ENCODE peak calls at places on chromosome 19, in nine cellular contexts. W is lung; J is KBM-7; V is C1 segment of cervical spinal cord; D is activated CD8-positive, alpha-beta memory T cell treated with anti-CD3 and anti-CD28 coated beads for 48 hours; A is mesenchymal stem cell; I is activated CD8-positive, alpha-beta T cell treated with anti-CD3 and anti-CD28 coated beads, Interleukin-2, amount 10 ng/mL, durations not matched to agents 7 days and 5 days; S is neural crest cell; C is head of caudate nucleus. Y is an unnamed sample.

GRCh38 chr19:47158879-47159509 is 28.4 kb downstream of the SAE1 start:
- DNase-seq in W (no peak), J (no peak), V (no peak), D (no peak), A (no peak), I (peak), S (no peak), C (no peak), Y (no peak)

GRCh38 chr19:3609779-3610719 is 3.4 kb upstream of the TBXA2R start:
- DNase-seq in W (no peak), J (peak), V (no peak), D (no peak), A (no peak), I (no peak), S (no peak), C (no peak), Y (no peak)

GRCh38 chr19:1265611-1266115 is 3.5 kb upstream of the CIRBP start:
- DNase-seq in W (no peak), J (peak), V (no peak), D (no peak), A (peak), I (peak), S (no peak), C (no peak), Y (no peak)

GRCh38 chr19:50321831-50322230 is 7.3 kb downstream of the KCNC3 start:
- DNase-seq in W (no peak), J (no peak), V (no peak), D (no peak), A (no peak), I (no peak), S (no peak), C (no peak), Y (no peak)

GRCh38 chr19:53519431-53519830 is 18.5 kb upstream of the ZNF331 start:
- DNase-seq in W (no peak), J (no peak), V (no peak), D (no peak), A (no peak), I (no peak), S (no peak), C (no peak), Y (no peak)

GRCh38 chr19:18878858-18879578 is 16.9 kb downstream of the CERS1 start:
- DNase-seq in W (no peak), J (no peak), V (no peak), D (no peak), A (no peak), I (no peak), S (no peak), C (no peak), Y (no peak)

GRCh38 chr19:57374179-57374578 is 10.8 kb downstream of the TRAPPC2B start:
- DNase-seq in W (no peak), J (no peak), V (no peak), D (no peak), A (no peak), I (no peak), S (no peak), C (no peak), Y (no peak)

GRCh38 chr19:16002380-16002779 is 53.6 kb downstream of the OR10H4 start:
- DNase-seq in W (no peak), J (no peak), V (no peak), D (no peak), A (no peak), I (no peak), S (no peak), C (no peak), Y (no peak)

GRCh38 chr19:10288662-10289166 is 1.0 kb upstream of the ICAM5 start:
- DNase-seq in W (peak), J (peak), V (no peak), D (no peak), A (peak), I (peak), S (peak), C (peak), Y (no peak)

GRCh38 chr19:3346677-3347353 is 19.6 kb upstream of the NFIC start:
- DNase-seq in W (peak), J (no peak), V (peak), D (no peak), A (no peak), I (no peak), S (no peak), C (peak), Y (no peak)

GRCh38 chr19:37468961-37469777 is at the start of gene ZNF570:
- DNase-seq in W (peak), J (peak), V (peak), D (peak), A (peak), I (peak), S (peak), C (peak), Y (peak)

GRCh38 chr19:6577410-6578125 is 13.4 kb downstream of the CD70 start:
- DNase-seq in W (no peak), J (peak), V (no peak), D (no peak), A (no peak), I (peak), S (no peak), C (no peak), Y (no peak)

GRCh38 chr19:38831142-38831605 is 420 bp downstream of the ECH1 start:
- DNase-seq in W (peak), J (no peak), V (no peak), D (no peak), A (peak), I (peak), S (peak), C (peak), Y (no peak)

GRCh38 chr19:49502866-49503581 is 6.8 kb downstream of the RPS11 start:
- DNase-seq in W (no peak), J (peak), V (no peak), D (no peak), A (peak), I (peak), S (no peak), C (no peak), Y (no peak)

GRCh38 chr19:55549500-55550320 is 4.4 kb upstream of the SBK3 start:
- DNase-seq in W (no peak), J (no peak), V (no peak), D (no peak), A (peak), I (no peak), S (peak), C (no peak), Y (no peak)

GRCh38 chr19:13839938-13840750 is 36.8 kb upstream of the NANOS3 start:
- DNase-seq in W (peak), J (no peak), V (no peak), D (no peak), A (peak), I (no peak), S (no peak), C (no peak), Y (no peak)

GRCh38 chr19:17944301-17944700 is 11.5 kb downstream of the CCDC124 start:
- DNase-seq in W (no peak), J (no peak), V (no peak), D (no peak), A (peak), I (no peak), S (no peak), C (no peak), Y (no peak)

GRCh38 chr19:57886046-57886445 is 2.8 kb downstream of the ZNF814 start:
- DNase-seq in W (no peak), J (no peak), V (no peak), D (no peak), A (no peak), I (no peak), S (no peak), C (no peak), Y (no peak)

GRCh38 chr19:14004619-14005380 is 1.3 kb downstream of the RFX1 start:
- DNase-seq in W (peak), J (no peak), V (no peak), D (no peak), A (no peak), I (no peak), S (no peak), C (peak), Y (no peak)

GRCh38 chr19:16587031-16588023 is 15.1 kb upstream of the SLC35E1 start:
- DNase-seq in W (peak), J (peak), V (no peak), D (no peak), A (peak), I (peak), S (no peak), C (peak), Y (no peak)